ENCODE peak calls at places on chromosomes 5 and 9, in nine cellular contexts. One of them, this sample, is unnamed. For H3K4me1, the result is how much of the 10 kb centered on the place peaks cover.

GRCh38 chr9:85392270-85392669 is 349.5 kb downstream of the AGTPBP1 start:
- DNase-seq in psoas muscle: no peak
- DNase-seq in Peyer's patch: no peak
- DNase-seq in breast epithelium: no peak
- DNase-seq in tibial artery: no peak
- DNase-seq in lung: no peak
- DNase-seq in lower lobe of right lung: no peak
- DNase-seq in A549: no peak
- DNase-seq in body of pancreas: no peak
- DNase-seq in this sample: no peak

GRCh38 chr5:82522912-82523311 is 244.8 kb upstream of the RPS23 start:
- DNase-seq in lower lobe of right lung: no peak
- DNase-seq in breast epithelium: no peak
- DNase-seq in psoas muscle: no peak
- DNase-seq in A549: no peak
- DNase-seq in Peyer's patch: no peak
- DNase-seq in lung: no peak
- DNase-seq in tibial artery: no peak
- DNase-seq in body of pancreas: no peak
- DNase-seq in this sample: no peak

GRCh38 chr9:85522459-85523092 is 219.2 kb downstream of the AGTPBP1 start:
- DNase-seq in body of pancreas: no peak
- DNase-seq in psoas muscle: peak
- DNase-seq in Peyer's patch: no peak
- DNase-seq in A549: peak
- DNase-seq in lung: no peak
- DNase-seq in tibial artery: peak
- DNase-seq in lower lobe of right lung: peak
- DNase-seq in breast epithelium: no peak
- DNase-seq in this sample: peak

GRCh38 chr5:172646716-172647285 is 5.7 kb downstream of the NEURL1B start:
- DNase-seq in A549: peak
- DNase-seq in lower lobe of right lung: no peak
- DNase-seq in tibial artery: no peak
- DNase-seq in breast epithelium: no peak
- DNase-seq in body of pancreas: no peak
- DNase-seq in lung: no peak
- DNase-seq in psoas muscle: no peak
- DNase-seq in Peyer's patch: no peak
- DNase-seq in this sample: no peak

GRCh38 chr5:150051657-150052195 is 34.6 kb downstream of the CSF1R start:
- DNase-seq in breast epithelium: no peak
- DNase-seq in tibial artery: no peak
- DNase-seq in body of pancreas: no peak
- DNase-seq in lower lobe of right lung: no peak
- DNase-seq in A549: no peak
- DNase-seq in lung: no peak
- DNase-seq in psoas muscle: peak
- DNase-seq in Peyer's patch: peak
- DNase-seq in this sample: no peak

GRCh38 chr5:137254153-137254552 is 245.0 kb downstream of the SPOCK1 start:
- DNase-seq in lower lobe of right lung: no peak
- DNase-seq in A549: no peak
- DNase-seq in psoas muscle: no peak
- DNase-seq in Peyer's patch: no peak
- DNase-seq in tibial artery: no peak
- DNase-seq in body of pancreas: no peak
- DNase-seq in breast epithelium: no peak
- DNase-seq in lung: no peak
- DNase-seq in this sample: peak

GRCh38 chr9:130539473-130540223 is 39.7 kb upstream of the FUBP3 start:
- DNase-seq in body of pancreas: no peak
- DNase-seq in breast epithelium: no peak
- DNase-seq in tibial artery: no peak
- DNase-seq in A549: peak
- DNase-seq in lower lobe of right lung: no peak
- DNase-seq in psoas muscle: no peak
- DNase-seq in Peyer's patch: no peak
- DNase-seq in lung: no peak
- DNase-seq in this sample: peak

GRCh38 chr5:172399336-172399735 is 55.0 kb downstream of the SH3PXD2B start:
- DNase-seq in breast epithelium: no peak
- DNase-seq in body of pancreas: no peak
- DNase-seq in Peyer's patch: no peak
- DNase-seq in lower lobe of right lung: no peak
- DNase-seq in A549: no peak
- DNase-seq in tibial artery: no peak
- DNase-seq in psoas muscle: no peak
- DNase-seq in lung: no peak
- DNase-seq in this sample: no peak

GRCh38 chr9:19186240-19186639 is 44.3 kb upstream of the DENND4C start:
- DNase-seq in Peyer's patch: no peak
- DNase-seq in psoas muscle: no peak
- DNase-seq in lung: no peak
- DNase-seq in body of pancreas: no peak
- DNase-seq in breast epithelium: no peak
- DNase-seq in tibial artery: no peak
- DNase-seq in A549: peak
- DNase-seq in lower lobe of right lung: no peak
- DNase-seq in this sample: peak

GRCh38 chr9:107489144-107489673 is 360 bp downstream of the KLF4 start:
- DNase-seq in A549: no peak
- DNase-seq in breast epithelium: no peak
- DNase-seq in psoas muscle: no peak
- DNase-seq in lower lobe of right lung: no peak
- DNase-seq in lung: no peak
- DNase-seq in tibial artery: no peak
- DNase-seq in Peyer's patch: no peak
- DNase-seq in body of pancreas: no peak
- DNase-seq in this sample: no peak

GRCh38 chr9:92180669-92181181 is 65.5 kb upstream of the SPTLC1 start:
- DNase-seq in lung: no peak
- DNase-seq in breast epithelium: no peak
- DNase-seq in lower lobe of right lung: no peak
- DNase-seq in body of pancreas: no peak
- DNase-seq in tibial artery: no peak
- DNase-seq in psoas muscle: no peak
- DNase-seq in Peyer's patch: no peak
- DNase-seq in A549: no peak
- DNase-seq in this sample: peak

GRCh38 chr9:87824886-87825285 is 57.8 kb upstream of the SPATA31E1 start:
- DNase-seq in breast epithelium: no peak
- DNase-seq in body of pancreas: no peak
- DNase-seq in tibial artery: no peak
- DNase-seq in psoas muscle: no peak
- DNase-seq in Peyer's patch: no peak
- DNase-seq in lower lobe of right lung: no peak
- DNase-seq in lung: no peak
- DNase-seq in A549: no peak
- DNase-seq in this sample: no peak

GRCh38 chr9:71079451-71079850 is 42.0 kb downstream of the TRPM3 start:
- DNase-seq in tibial artery: no peak
- DNase-seq in Peyer's patch: no peak
- DNase-seq in psoas muscle: no peak
- DNase-seq in body of pancreas: no peak
- DNase-seq in breast epithelium: no peak
- DNase-seq in lung: no peak
- DNase-seq in A549: peak
- DNase-seq in lower lobe of right lung: no peak
- DNase-seq in this sample: peak

GRCh38 chr5:10702911-10703491 is 58.0 kb downstream of the DAP start:
- DNase-seq in tibial artery: no peak
- DNase-seq in A549: no peak
- DNase-seq in breast epithelium: no peak
- DNase-seq in psoas muscle: no peak
- DNase-seq in lower lobe of right lung: no peak
- DNase-seq in lung: no peak
- DNase-seq in Peyer's patch: no peak
- DNase-seq in body of pancreas: peak
- DNase-seq in this sample: peak

GRCh38 chr9:137278061-137278912 is 761 bp downstream of the TOR4A start:
- DNase-seq in lower lobe of right lung: peak
- DNase-seq in tibial artery: no peak
- DNase-seq in Peyer's patch: peak
- DNase-seq in lung: no peak
- DNase-seq in psoas muscle: no peak
- DNase-seq in breast epithelium: no peak
- DNase-seq in body of pancreas: peak
- DNase-seq in A549: no peak
- DNase-seq in this sample: no peak

GRCh38 chr9:120474579-120475243 is 105.3 kb downstream of the CDK5RAP2 start:
- DNase-seq in lower lobe of right lung: no peak
- DNase-seq in body of pancreas: no peak
- DNase-seq in lung: no peak
- DNase-seq in Peyer's patch: no peak
- DNase-seq in A549: no peak
- DNase-seq in breast epithelium: no peak
- DNase-seq in psoas muscle: no peak
- DNase-seq in tibial artery: no peak
- DNase-seq in this sample: no peak

DNA sequence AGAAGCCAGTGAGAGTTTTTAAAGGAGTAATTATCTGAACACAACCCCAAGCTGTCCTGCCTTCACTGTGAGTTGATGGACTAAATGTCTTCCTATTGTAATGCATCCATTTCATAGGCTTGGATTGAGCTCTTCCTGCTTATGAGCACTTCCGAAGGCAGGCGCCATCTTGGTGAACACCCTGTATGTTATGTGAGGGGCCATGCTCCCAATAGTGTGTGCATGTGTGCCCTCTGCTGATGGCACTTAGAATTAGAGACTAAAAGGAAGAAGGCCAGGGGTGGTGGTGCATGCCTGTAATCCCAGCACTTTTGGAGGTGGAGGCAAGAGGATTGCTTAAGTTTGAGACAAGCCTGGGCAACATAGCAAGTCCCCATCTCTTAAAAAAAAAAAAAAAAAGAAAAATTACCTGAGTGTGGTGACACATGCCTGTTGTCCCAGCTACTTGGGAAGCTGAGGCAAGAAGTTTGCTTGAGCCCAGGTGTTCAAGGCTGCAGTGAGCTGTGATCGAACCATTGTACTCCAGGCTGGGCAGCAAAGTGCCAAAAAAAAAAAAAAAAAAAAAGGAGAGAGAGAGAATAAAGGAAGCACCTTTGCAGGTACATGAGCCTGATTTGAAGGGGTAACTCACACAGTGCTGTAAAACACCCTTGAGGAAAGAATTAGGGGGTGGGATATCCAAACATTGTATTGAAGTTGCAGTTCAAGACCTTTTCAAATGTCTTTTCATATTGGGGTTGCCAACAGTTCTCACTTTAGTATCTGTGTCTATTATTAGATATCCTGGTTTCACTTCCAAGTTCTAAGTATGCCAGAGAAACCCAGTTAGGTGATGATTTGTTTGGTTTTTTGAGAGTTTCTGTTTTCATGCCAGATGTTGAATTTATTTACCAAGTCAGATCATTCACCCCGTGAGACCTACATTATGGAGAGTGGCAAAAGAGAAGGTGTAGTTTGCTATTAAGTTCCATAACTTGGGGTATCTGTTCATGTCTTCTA is 64.8 kb downstream of the C9orf152 start:
- DNase-seq in breast epithelium: no peak
- DNase-seq in lower lobe of right lung: no peak
- DNase-seq in tibial artery: no peak
- DNase-seq in lung: no peak
- DNase-seq in body of pancreas: no peak
- DNase-seq in Peyer's patch: no peak
- DNase-seq in psoas muscle: no peak
- DNase-seq in A549: peak
- DNase-seq in this sample: peak
- TF ChIP-seq CTCF in breast epithelium: no peak
- TF ChIP-seq CTCF in lower lobe of right lung: peak
- TF ChIP-seq CTCF in tibial artery: no peak
- TF ChIP-seq CTCF in lung: no peak
- TF ChIP-seq CTCF in body of pancreas: no peak
- TF ChIP-seq CTCF in Peyer's patch: no peak
- TF ChIP-seq CTCF in psoas muscle: no peak
- TF ChIP-seq CTCF in A549: no peak
- TF ChIP-seq CTCF in this sample: peak

DNA sequence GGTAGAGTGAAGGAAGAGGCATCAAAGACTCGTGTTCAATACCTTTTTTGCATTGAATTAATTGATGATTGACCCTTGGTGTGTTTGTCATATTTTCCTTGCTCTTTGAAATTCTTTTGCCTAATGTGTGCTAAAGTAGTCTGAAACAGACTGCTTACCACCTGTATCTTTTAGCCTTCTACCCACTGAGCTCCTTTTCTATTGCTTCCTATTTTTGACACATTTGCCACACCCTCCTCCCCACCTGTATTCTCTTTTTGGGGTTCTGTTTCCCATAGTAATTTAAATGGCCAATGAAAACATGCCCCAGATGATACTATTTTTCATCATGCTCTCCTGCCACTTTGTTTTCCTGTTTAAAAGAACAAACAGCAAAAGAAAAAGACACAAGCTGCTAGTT is 78.5 kb downstream of the ZCCHC7 start:
- DNase-seq in A549: no peak
- DNase-seq in lower lobe of right lung: no peak
- DNase-seq in tibial artery: no peak
- DNase-seq in lung: no peak
- DNase-seq in breast epithelium: no peak
- DNase-seq in psoas muscle: no peak
- DNase-seq in body of pancreas: no peak
- DNase-seq in Peyer's patch: no peak
- DNase-seq in this sample: no peak
- H3K4me1 ChIP-seq in A549: under half
- H3K4me1 ChIP-seq in lower lobe of right lung: under half
- H3K4me1 ChIP-seq in tibial artery: under half
- H3K4me1 ChIP-seq in lung: under half
- H3K4me1 ChIP-seq in breast epithelium: under half
- H3K4me1 ChIP-seq in psoas muscle: under half
- H3K4me1 ChIP-seq in body of pancreas: under half
- H3K4me1 ChIP-seq in Peyer's patch: under half
- H3K4me1 ChIP-seq in this sample: under half

DNA sequence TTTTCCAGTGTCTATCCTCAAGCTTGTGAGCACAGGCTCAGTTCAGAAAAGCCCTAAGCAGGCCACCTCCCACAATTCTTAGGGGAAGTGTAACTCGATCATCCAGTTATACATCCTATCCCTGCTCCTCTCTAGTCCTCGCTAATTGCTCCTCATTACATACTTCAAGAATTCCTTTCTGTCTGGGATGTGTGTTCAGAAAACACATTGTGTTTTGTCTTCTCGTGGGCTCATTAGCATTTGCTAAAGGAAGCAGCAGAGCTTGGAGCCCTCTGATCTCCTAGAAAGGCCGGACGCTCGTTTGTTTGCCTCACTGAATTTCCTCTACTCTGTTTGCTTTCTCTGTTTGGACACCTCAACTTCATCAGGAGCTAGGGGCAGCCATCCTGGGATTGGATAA is 268.2 kb upstream of the RFX3 start:
- DNase-seq in lung: no peak
- DNase-seq in psoas muscle: no peak
- DNase-seq in tibial artery: no peak
- DNase-seq in body of pancreas: no peak
- DNase-seq in lower lobe of right lung: no peak
- DNase-seq in breast epithelium: no peak
- DNase-seq in A549: no peak
- DNase-seq in Peyer's patch: no peak
- DNase-seq in this sample: no peak
- H3K27ac ChIP-seq in lung: no peak
- H3K27ac ChIP-seq in psoas muscle: no peak
- H3K27ac ChIP-seq in tibial artery: no peak
- H3K27ac ChIP-seq in body of pancreas: no peak
- H3K27ac ChIP-seq in lower lobe of right lung: no peak
- H3K27ac ChIP-seq in breast epithelium: peak
- H3K27ac ChIP-seq in A549: no peak
- H3K27ac ChIP-seq in Peyer's patch: no peak
- H3K27ac ChIP-seq in this sample: no peak

GRCh38 chr5:95771109-95771708 is 40.1 kb downstream of the RHOBTB3 start:
- DNase-seq in psoas muscle: no peak
- DNase-seq in lung: no peak
- DNase-seq in Peyer's patch: no peak
- DNase-seq in body of pancreas: peak
- DNase-seq in A549: no peak
- DNase-seq in tibial artery: no peak
- DNase-seq in breast epithelium: peak
- DNase-seq in lower lobe of right lung: no peak
- DNase-seq in this sample: peak
- TF ChIP-seq CTCF in psoas muscle: no peak
- TF ChIP-seq CTCF in lung: no peak
- TF ChIP-seq CTCF in Peyer's patch: no peak
- TF ChIP-seq CTCF in body of pancreas: no peak
- TF ChIP-seq CTCF in A549: no peak
- TF ChIP-seq CTCF in tibial artery: no peak
- TF ChIP-seq CTCF in breast epithelium: no peak
- TF ChIP-seq CTCF in lower lobe of right lung: no peak
- TF ChIP-seq CTCF in this sample: no peak

This sample was measured in foreskin keratinocyte.